ENCODE peak calls at places on chromosomes 7 and 10, in nine cellular contexts. W is HepG2, T is RWPE2, H is fibroblast of lung, I is psoas muscle, V is IMR-90, N is uterus, X is heart right ventricle, U is PC-9. Y is an unnamed sample. For H3K4me1, the result is how much of the 10 kb centered on the place peaks cover.

GRCh38 chr7:26454180-26454579 is 162.5 kb downstream of the SNX10 start:
- DNase-seq in W (no peak), T (no peak), H (peak), I (no peak), V (no peak), N (no peak), X (no peak), U (no peak), Y (no peak)

GRCh38 chr7:41891967-41892755 is 189.3 kb upstream of the INHBA start:
- DNase-seq in W (no peak), T (no peak), H (no peak), I (no peak), V (no peak), N (no peak), X (no peak), U (peak), Y (no peak)

GRCh38 chr7:2795906-2796305 is 48.2 kb downstream of the GNA12 start:
- DNase-seq in W (no peak), T (no peak), H (no peak), I (no peak), V (no peak), N (no peak), X (no peak), U (no peak), Y (no peak)

GRCh38 chr10:133068741-133069525 is 18.8 kb upstream of the ADGRA1 start:
- DNase-seq in W (no peak), T (no peak), H (no peak), I (no peak), V (no peak), N (no peak), X (no peak), U (no peak), Y (no peak)

GRCh38 chr7:1672851-1673486 is 2.9 kb downstream of the ELFN1 start:
- DNase-seq in W (no peak), T (peak), H (no peak), I (peak), V (no peak), N (no peak), X (no peak), U (no peak), Y (peak)

GRCh38 chr10:90302758-90303443 is 554.9 kb downstream of the HTR7 start:
- DNase-seq in W (no peak), T (no peak), H (no peak), I (no peak), V (no peak), N (no peak), X (peak), U (no peak), Y (no peak)

GRCh38 chr10:15710455-15710854 is 9.3 kb downstream of the ITGA8 start:
- DNase-seq in W (no peak), T (no peak), H (no peak), I (no peak), V (no peak), N (no peak), X (no peak), U (no peak), Y (no peak)

GRCh38 chr10:122230222-122230621 is 40.9 kb upstream of the BTBD16 start:
- DNase-seq in W (no peak), T (no peak), H (no peak), I (peak), V (no peak), N (no peak), X (no peak), U (no peak), Y (no peak)

GRCh38 chr10:76285012-76285411 is 853.6 kb downstream of the LRMDA start:
- DNase-seq in W (peak), T (no peak), H (peak), I (no peak), V (peak), N (no peak), X (no peak), U (no peak), Y (no peak)

GRCh38 chr10:100038561-100039071 is 28.9 kb upstream of the DNMBP start:
- DNase-seq in W (peak), T (no peak), H (no peak), I (no peak), V (no peak), N (no peak), X (peak), U (no peak), Y (no peak)

GRCh38 chr7:26087321-26088091 is 64.5 kb upstream of the NFE2L3 start:
- DNase-seq in W (no peak), T (peak), H (peak), I (no peak), V (no peak), N (no peak), X (no peak), U (peak), Y (no peak)

DNA sequence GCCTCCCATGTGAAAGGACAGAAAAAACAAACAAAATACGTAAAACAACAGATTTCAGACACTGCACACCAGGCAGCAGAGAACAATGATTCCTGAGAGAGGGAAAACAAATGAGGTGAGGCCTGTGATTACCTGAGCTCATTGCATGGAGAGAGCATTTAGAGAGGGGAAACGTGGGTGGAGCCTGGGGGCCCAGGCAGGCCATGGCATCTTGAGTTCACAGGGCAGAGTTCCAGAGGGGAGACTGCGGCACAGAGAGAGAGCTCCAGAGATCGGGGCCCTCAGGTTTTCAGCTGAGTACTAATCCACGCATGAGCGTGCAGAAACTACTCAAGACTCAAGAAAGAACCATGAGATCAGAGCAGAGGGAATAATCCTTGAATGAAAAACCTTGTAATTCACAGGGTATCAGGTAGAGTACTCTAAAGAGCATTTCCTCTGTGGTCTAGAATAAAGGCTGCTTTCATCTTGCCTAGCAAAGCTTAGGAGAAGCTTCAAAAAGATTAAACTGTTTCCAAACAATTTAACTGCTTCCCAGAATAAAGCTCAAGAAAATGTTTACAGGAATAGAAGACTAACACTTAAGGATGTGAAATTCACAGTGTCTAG is 46.6 kb upstream of the ARHGAP12 start:
- DNase-seq in W (no peak), T (no peak), H (no peak), I (no peak), V (no peak), N (no peak), X (no peak), U (no peak), Y (no peak)
- H3K4me1 ChIP-seq in W (under half), T (under half), H (under half), I (under half), V (under half), N (under half), X (under half), U (under half), Y (under half)

DNA sequence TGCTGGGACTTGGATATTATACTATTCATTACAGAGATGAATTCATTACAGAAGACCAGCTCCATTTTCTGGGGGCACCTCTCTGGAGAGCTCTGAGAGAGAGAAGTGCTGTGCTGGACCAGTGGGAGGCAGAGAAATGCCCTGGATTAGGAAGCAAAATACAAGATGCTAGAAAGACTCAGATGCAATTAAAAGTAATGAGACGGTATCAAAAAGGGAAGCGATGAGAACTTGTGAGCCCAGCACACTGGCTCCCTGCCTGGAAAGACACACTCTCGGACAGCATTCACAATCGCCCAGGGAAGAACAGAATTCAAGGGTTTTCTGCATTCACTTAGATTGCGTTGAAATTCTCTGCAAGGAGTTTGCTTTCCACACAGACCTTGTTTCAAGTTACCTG is 3.5 kb upstream of the FRAT2 start:
- DNase-seq in W (no peak), T (no peak), H (no peak), I (no peak), V (no peak), N (no peak), X (no peak), U (no peak), Y (no peak)
- H3K27ac ChIP-seq in W (no peak), T (no peak), H (no peak), I (no peak), V (no peak), N (no peak), X (no peak), U (no peak), Y (no peak)

DNA sequence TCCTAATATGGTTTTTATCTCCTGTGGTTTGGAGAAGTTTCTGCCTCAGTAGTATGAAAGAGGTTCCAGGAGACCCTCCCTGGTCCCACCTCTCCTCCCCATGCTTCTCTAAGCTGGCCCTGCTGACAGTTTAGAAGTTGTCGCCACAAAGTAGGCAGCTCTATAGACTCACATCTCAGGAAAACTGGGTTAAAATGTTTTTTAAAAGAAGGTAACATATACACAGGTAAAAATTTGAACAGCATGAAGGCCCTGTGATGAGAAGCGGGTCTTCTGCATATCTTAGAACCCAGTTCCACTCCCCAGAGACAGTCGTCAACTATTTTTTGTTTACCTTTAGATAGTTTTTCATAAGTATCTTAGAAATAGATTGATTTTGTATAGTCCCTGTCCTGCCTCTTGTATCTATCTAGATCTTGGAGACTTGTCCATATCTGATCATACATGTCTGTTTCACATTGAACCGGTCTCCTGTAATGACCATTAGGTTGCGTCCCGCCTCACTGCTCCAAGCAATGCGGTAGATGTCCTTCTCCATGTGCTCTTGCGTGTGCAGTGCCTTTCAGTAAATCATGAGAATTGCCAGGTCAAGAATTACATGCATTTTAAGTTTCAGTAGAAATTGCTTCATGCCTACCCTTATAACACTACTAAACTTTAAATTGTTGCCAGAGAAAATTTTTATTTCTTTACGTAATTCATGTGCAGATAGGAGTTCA is 2.2 kb downstream of the DUSP5 start:
- DNase-seq in W (no peak), T (no peak), H (no peak), I (no peak), V (peak), N (no peak), X (no peak), U (no peak), Y (no peak)
- H3K4me3 ChIP-seq in W (no peak), T (peak), H (peak), I (peak), V (peak), N (no peak), X (peak), U (peak), Y (no peak)

GRCh38 chr7:55078465-55079372 is 59.9 kb downstream of the EGFR start:
- DNase-seq in W (peak), T (no peak), H (no peak), I (peak), V (no peak), N (no peak), X (no peak), U (no peak), Y (no peak)
- H3K4me1 ChIP-seq in W (half or more), T (under half), H (under half), I (half or more), V (under half), N (under half), X (half or more), U (under half), Y (half or more)

DNA sequence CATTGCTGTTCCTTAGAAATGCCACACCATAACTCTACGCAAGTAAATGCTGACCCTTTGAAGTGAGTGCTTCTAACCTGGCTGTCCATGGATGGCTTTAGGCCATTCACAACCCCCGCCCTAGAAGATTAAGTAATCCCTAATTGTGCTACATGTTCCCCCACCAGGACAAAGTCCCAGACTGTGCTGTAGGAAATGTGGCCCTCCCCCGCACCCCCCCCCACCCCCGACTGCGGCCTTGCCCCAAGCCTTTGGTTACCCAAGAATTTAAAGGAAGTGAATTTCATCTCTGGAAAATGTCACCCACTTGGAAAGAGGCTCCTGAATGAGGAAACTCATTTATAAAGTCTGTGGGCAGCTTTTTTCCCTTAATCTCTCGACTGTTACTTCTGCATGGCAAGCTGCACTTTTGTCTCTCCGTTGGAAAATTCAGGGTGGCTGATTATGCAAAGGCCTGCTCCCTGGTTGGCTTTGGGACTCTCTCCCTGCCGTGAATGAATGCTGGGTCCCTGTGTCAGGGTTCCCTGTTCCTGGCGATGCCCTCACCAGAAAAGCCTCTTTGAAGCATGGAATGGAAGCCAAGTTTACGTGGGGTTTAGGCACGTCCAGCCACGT is 31.5 kb upstream of the AQP1 start:
- DNase-seq in W (no peak), T (no peak), H (peak), I (no peak), V (no peak), N (no peak), X (no peak), U (no peak), Y (no peak)
- H3K27ac ChIP-seq in W (no peak), T (no peak), H (no peak), I (no peak), V (no peak), N (no peak), X (no peak), U (no peak), Y (no peak)

GRCh38 chr7:137577184-137577583 is 233.7 kb upstream of the PTN start:
- DNase-seq in W (no peak), T (no peak), H (peak), I (no peak), V (no peak), N (no peak), X (no peak), U (no peak), Y (no peak)

GRCh38 chr7:137578541-137578940 is 235.0 kb upstream of the PTN start:
- DNase-seq in W (no peak), T (no peak), H (no peak), I (no peak), V (no peak), N (no peak), X (no peak), U (no peak), Y (no peak)

GRCh38 chr7:137579913-137580640 is 236.5 kb upstream of the PTN start:
- DNase-seq in W (no peak), T (no peak), H (peak), I (no peak), V (peak), N (no peak), X (no peak), U (peak), Y (no peak)

GRCh38 chr7:137574836-137575235 is 231.3 kb upstream of the PTN start:
- DNase-seq in W (no peak), T (no peak), H (no peak), I (no peak), V (peak), N (no peak), X (no peak), U (no peak), Y (no peak)

DNA sequence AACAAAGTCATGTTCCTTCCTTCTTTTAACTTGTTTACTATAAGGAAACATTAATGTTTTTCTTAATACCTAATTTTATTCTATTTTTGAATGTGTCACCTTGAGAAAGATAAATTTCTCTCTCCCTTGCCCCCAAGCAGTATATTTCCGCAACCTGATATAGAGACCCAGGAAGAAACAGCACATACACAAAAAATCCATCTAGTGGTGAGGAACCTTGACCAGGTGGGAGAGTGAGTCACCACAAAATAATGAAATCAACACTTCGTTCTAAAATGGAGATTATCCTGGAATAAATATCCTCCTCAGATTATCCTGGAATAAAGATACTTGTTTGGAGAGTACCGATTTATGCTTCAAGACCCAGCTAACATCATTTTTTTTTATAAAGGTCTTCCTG is 232.9 kb upstream of the PTN start:
- DNase-seq in W (no peak), T (no peak), H (peak), I (no peak), V (no peak), N (no peak), X (no peak), U (no peak), Y (no peak)
- H3K4me3 ChIP-seq in W (no peak), T (no peak), H (no peak), I (no peak), V (no peak), N (no peak), X (no peak), U (no peak), Y (no peak)

GRCh38 chr10:78441010-78441409 is 407.3 kb downstream of the RPS24 start:
- DNase-seq in W (no peak), T (no peak), H (no peak), I (no peak), V (no peak), N (no peak), X (no peak), U (no peak), Y (no peak)

GRCh38 chr10:78443900-78444571 is 410.4 kb downstream of the RPS24 start:
- DNase-seq in W (peak), T (no peak), H (no peak), I (no peak), V (no peak), N (no peak), X (no peak), U (no peak), Y (no peak)

GRCh38 chr10:78442836-78443550 is 409.3 kb downstream of the RPS24 start:
- DNase-seq in W (no peak), T (no peak), H (no peak), I (no peak), V (no peak), N (no peak), X (no peak), U (no peak), Y (no peak)

GRCh38 chr10:78438907-78439809 is 405.5 kb downstream of the RPS24 start:
- DNase-seq in W (peak), T (no peak), H (no peak), I (no peak), V (no peak), N (no peak), X (no peak), U (no peak), Y (peak)

DNA sequence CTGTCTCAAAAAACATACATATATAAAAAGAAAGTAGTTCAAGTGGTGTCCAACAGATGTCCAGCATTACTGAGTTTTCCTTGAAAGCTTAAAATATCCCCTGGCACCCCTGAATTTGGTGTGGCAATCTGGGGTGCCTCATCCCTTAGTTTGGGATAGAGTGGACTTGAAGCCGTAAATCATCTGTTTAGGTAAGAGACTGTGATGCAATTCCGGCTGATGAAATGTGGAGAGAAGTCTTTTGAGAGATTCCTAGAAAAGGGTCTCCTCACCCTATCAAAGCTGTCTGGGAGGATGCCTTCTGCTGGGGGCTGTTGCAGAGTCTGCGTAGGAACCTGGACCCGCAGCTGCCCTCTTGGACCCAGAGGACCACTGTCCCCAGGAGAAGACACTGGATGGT is 408.0 kb downstream of the RPS24 start:
- DNase-seq in W (no peak), T (no peak), H (no peak), I (no peak), V (no peak), N (no peak), X (no peak), U (no peak), Y (peak)
- H3K4me1 ChIP-seq in W (half or more), T (under half), H (under half), I (under half), V (under half), N (under half), X (under half), U (under half), Y (under half)